ENCODE peak calls at places on chromosomes 16 and 17, in eight cellular contexts. N is NCI-H2171, L is transverse colon, E is PC-3, Q is NCI-H1930, C is cardiac septum, W is NCI-H1417, D is putamen. I is an unnamed sample.

GRCh38 chr17:37607637-37608368 is 1.4 kb downstream of the SYNRG start:
- DNase-seq in N (no peak), L (peak; percentile 32), E (no peak), Q (no peak), C (no peak), W (no peak), D (no peak), I (no peak)

GRCh38 chr16:9412362-9413311 is 321.2 kb downstream of the HAPSTR1 start:
- DNase-seq in N (no peak), L (no peak), E (no peak), Q (no peak), C (no peak), W (no peak), D (no peak), I (no peak)

GRCh38 chr17:74780443-74781238 is 4.5 kb upstream of the NAT9 start:
- DNase-seq in N (no peak), L (no peak), E (peak; percentile 57), Q (no peak), C (no peak), W (no peak), D (peak; percentile 58), I (no peak)

GRCh38 chr17:18319604-18320256 is 4.6 kb downstream of the SMCR8 start:
- DNase-seq in N (peak; percentile 15), L (no peak), E (peak; percentile 61), Q (peak; percentile 37), C (no peak), W (no peak), D (no peak), I (no peak)

GRCh38 chr17:41785876-41786226 is 660 bp downstream of the JUP start:
- DNase-seq in N (no peak), L (peak; percentile 88), E (peak; percentile 77), Q (no peak), C (no peak), W (peak; percentile 77), D (no peak), I (no peak)

GRCh38 chr17:76696763-76697701 is 13.7 kb downstream of the MXRA7 start:
- DNase-seq in N (no peak), L (no peak), E (peak; percentile 54), Q (no peak), C (no peak), W (no peak), D (no peak), I (no peak)

GRCh38 chr16:25299792-25300590 is 42.3 kb upstream of the ZKSCAN2 start:
- DNase-seq in N (no peak), L (no peak), E (no peak), Q (no peak), C (no peak), W (no peak), D (no peak), I (no peak)

GRCh38 chr17:31580331-31581021 is 189.0 kb downstream of the RAB11FIP4 start:
- DNase-seq in N (no peak), L (no peak), E (peak; percentile 69), Q (no peak), C (no peak), W (no peak), D (peak; percentile 23), I (no peak)

GRCh38 chr16:90004577-90004976 is 14.7 kb downstream of the DBNDD1 start:
- DNase-seq in N (no peak), L (no peak), E (no peak), Q (no peak), C (no peak), W (no peak), D (no peak), I (no peak)

GRCh38 chr16:80804451-80805383 is at the start of gene CDYL2:
- DNase-seq in N (no peak), L (peak; percentile 61), E (peak; percentile 57), Q (no peak), C (no peak), W (no peak), D (no peak), I (no peak)

GRCh38 chr17:41666708-41667279 is 21.9 kb upstream of the EIF1 start:
- DNase-seq in N (peak; percentile 50), L (peak; percentile 91), E (peak; percentile 75), Q (peak; percentile 77), C (peak; percentile 94), W (peak; percentile 76), D (peak; percentile 76), I (no peak)

GRCh38 chr17:3928394-3928793 is 12.1 kb upstream of the P2RX1 start:
- DNase-seq in N (no peak), L (no peak), E (no peak), Q (no peak), C (no peak), W (no peak), D (no peak), I (no peak)

GRCh38 chr16:55464375-55464774 is 14.6 kb upstream of the MMP2 start:
- DNase-seq in N (no peak), L (no peak), E (no peak), Q (no peak), C (no peak), W (peak; percentile 4), D (no peak), I (no peak)

GRCh38 chr17:16999931-17000625 is 28.2 kb upstream of the TNFRSF13B start:
- DNase-seq in N (no peak), L (no peak), E (no peak), Q (no peak), C (peak; percentile 64), W (no peak), D (no peak), I (no peak)

GRCh38 chr17:48994548-48995331 is 2.4 kb upstream of the IGF2BP1 start:
- DNase-seq in N (no peak), L (no peak), E (no peak), Q (peak; percentile 22), C (no peak), W (no peak), D (no peak), I (no peak)

GRCh38 chr17:74981979-74982662 is 5.3 kb upstream of the CDR2L start:
- DNase-seq in N (peak; percentile 77), L (peak; percentile 77), E (peak; percentile 81), Q (peak; percentile 91), C (peak; percentile 86), W (peak; percentile 89), D (peak; percentile 91), I (no peak)

GRCh38 chr16:67163164-67163902 is 1.2 kb upstream of the HSF4 start:
- DNase-seq in N (peak; percentile 90), L (no peak), E (no peak), Q (no peak), C (no peak), W (peak; percentile 98), D (peak; percentile 85), I (no peak)

GRCh38 chr17:80452173-80452915 is 24.1 kb downstream of the NPTX1 start:
- DNase-seq in N (no peak), L (no peak), E (no peak), Q (no peak), C (no peak), W (no peak), D (no peak), I (no peak)

GRCh38 chr17:76540381-76541300 is 797 bp downstream of the PRCD start:
- DNase-seq in N (peak; percentile 97), L (peak; percentile 91), E (peak; percentile 90), Q (peak; percentile 87), C (peak; percentile 96), W (peak; percentile 86), D (peak; percentile 97), I (no peak)

GRCh38 chr16:2278272-2278608 is 10.3 kb upstream of the RNPS1 start:
- DNase-seq in N (no peak), L (no peak), E (no peak), Q (no peak), C (no peak), W (no peak), D (no peak), I (no peak)

GRCh38 chr16:63461248-63461841 is 1425.1 kb upstream of the CDH8 start:
- DNase-seq in N (no peak), L (no peak), E (peak; percentile 59), Q (peak; percentile 27), C (no peak), W (no peak), D (peak; percentile 34), I (no peak)

GRCh38 chr17:2215616-2216364 is 87.8 kb downstream of the SMG6 start:
- DNase-seq in N (no peak), L (peak; percentile 72), E (no peak), Q (no peak), C (peak; percentile 87), W (no peak), D (peak; percentile 39), I (no peak)

GRCh38 chr16:8886593-8887437 is 4.7 kb downstream of the LITAFD start:
- DNase-seq in N (no peak), L (no peak), E (no peak), Q (no peak), C (no peak), W (no peak), D (no peak), I (no peak)

GRCh38 chr16:86297391-86297790 is 212.9 kb upstream of the FOXF1 start:
- DNase-seq in N (no peak), L (no peak), E (no peak), Q (no peak), C (no peak), W (no peak), D (no peak), I (no peak)

GRCh38 chr16:54587176-54587515 is 300.6 kb upstream of the IRX3 start:
- DNase-seq in N (no peak), L (no peak), E (no peak), Q (no peak), C (no peak), W (no peak), D (no peak), I (no peak)

GRCh38 chr17:34974794-34975428 is 5.4 kb upstream of the LIG3 start:
- DNase-seq in N (no peak), L (no peak), E (no peak), Q (no peak), C (no peak), W (no peak), D (no peak), I (no peak)

GRCh38 chr16:19163215-19163614 is 4.8 kb upstream of the SYT17 start:
- DNase-seq in N (no peak), L (no peak), E (no peak), Q (no peak), C (no peak), W (no peak), D (no peak), I (no peak)

GRCh38 chr16:87501117-87501516 is 8.3 kb upstream of the ZCCHC14 start:
- DNase-seq in N (no peak), L (no peak), E (no peak), Q (no peak), C (no peak), W (no peak), D (no peak), I (no peak)

GRCh38 chr17:51165680-51166197 is 472 bp upstream of the NME2 start:
- DNase-seq in N (peak; percentile 77), L (peak; percentile 43), E (no peak), Q (no peak), C (no peak), W (peak; percentile 59), D (no peak), I (no peak)

GRCh38 chr17:55760643-55761355 is 9.9 kb downstream of the PCTP start:
- DNase-seq in N (no peak), L (no peak), E (no peak), Q (no peak), C (no peak), W (no peak), D (no peak), I (no peak)

GRCh38 chr16:4926928-4927327 is 10.0 kb downstream of the PPL start:
- DNase-seq in N (no peak), L (no peak), E (no peak), Q (no peak), C (no peak), W (no peak), D (no peak), I (no peak)

GRCh38 chr17:66915204-66915611 is 49.3 kb upstream of the CACNG4 start:
- DNase-seq in N (no peak), L (peak; percentile 62), E (peak; percentile 86), Q (peak; percentile 16), C (no peak), W (peak; percentile 27), D (peak; percentile 45), I (no peak)

GRCh38 chr16:51549836-51550235 is 398.8 kb upstream of the SALL1 start:
- DNase-seq in N (no peak), L (no peak), E (no peak), Q (no peak), C (no peak), W (no peak), D (no peak), I (no peak)

GRCh38 chr17:44309472-44309871 is 1.1 kb downstream of the RUNDC3A start:
- DNase-seq in N (no peak), L (no peak), E (peak; percentile 55), Q (no peak), C (no peak), W (no peak), D (no peak), I (no peak)